ENCODE peak calls at places on chromosomes 16 and 17, in ten cellular contexts. Y is stomach, P is endothelial cell of umbilical vein, Q is spleen, D is prostate gland, F is sigmoid colon, R is GM23338, H is H1, U is Panc1, W is upper lobe of left lung. O is an unnamed sample.

GRCh38 chr17:22671110-22671509 is 978.8 kb downstream of the KCNJ18 start:
- DNase-seq in Y (no peak), P (no peak), Q (peak; percentile 38), D (no peak), F (no peak), R (no peak), H (no peak), U (no peak), W (no peak), O (no peak)

GRCh38 chr16:10877472-10877946 is 507 bp downstream of the CIITA start:
- DNase-seq in Y (no peak), P (no peak), Q (no peak), D (no peak), F (no peak), R (peak; percentile 38), H (no peak), U (no peak), W (no peak), O (no peak)

GRCh38 chr16:11198817-11199216 is 57.2 kb downstream of the SOCS1 start:
- DNase-seq in Y (peak; percentile 56), P (no peak), Q (no peak), D (no peak), F (no peak), R (no peak), H (no peak), U (no peak), W (peak; percentile 42), O (no peak)

GRCh38 chr16:12095275-12096161 is 119.0 kb downstream of the SNX29 start:
- DNase-seq in Y (peak; percentile 70), P (peak; percentile 64), Q (peak; percentile 88), D (peak; percentile 62), F (peak; percentile 83), R (peak; percentile 83), H (peak; percentile 81), U (no peak), W (peak; percentile 51), O (no peak)

GRCh38 chr17:50692448-50693040 is 15.2 kb downstream of the ANKRD40 start:
- DNase-seq in Y (no peak), P (no peak), Q (no peak), D (no peak), F (no peak), R (no peak), H (no peak), U (no peak), W (no peak), O (no peak)

GRCh38 chr16:4290236-4290830 is 17.5 kb upstream of the TFAP4 start:
- DNase-seq in Y (no peak), P (no peak), Q (no peak), D (no peak), F (no peak), R (peak; percentile 60), H (no peak), U (peak; percentile 96), W (peak; percentile 85), O (no peak)

GRCh38 chr17:29664743-29665479 is 42.2 kb upstream of the CORO6 start:
- DNase-seq in Y (no peak), P (peak; percentile 93), Q (no peak), D (no peak), F (no peak), R (no peak), H (no peak), U (peak; percentile 67), W (no peak), O (no peak)

GRCh38 chr17:68455756-68456528 is 1.4 kb downstream of the WIPI1 start:
- DNase-seq in Y (peak; percentile 70), P (no peak), Q (no peak), D (peak; percentile 71), F (no peak), R (no peak), H (no peak), U (no peak), W (peak; percentile 28), O (peak; percentile 68)

GRCh38 chr16:58732545-58733247 is 1.4 kb downstream of the GOT2 start:
- DNase-seq in Y (no peak), P (peak; percentile 31), Q (no peak), D (no peak), F (no peak), R (peak; percentile 11), H (no peak), U (no peak), W (no peak), O (no peak)

GRCh38 chr16:1913327-1914083 is 4.7 kb downstream of the HS3ST6 start:
- DNase-seq in Y (peak; percentile 83), P (no peak), Q (no peak), D (peak; percentile 28), F (no peak), R (no peak), H (no peak), U (no peak), W (peak; percentile 88), O (no peak)

GRCh38 chr17:20944014-20944905 is 98.6 kb downstream of the USP22 start:
- DNase-seq in Y (peak; percentile 86), P (no peak), Q (no peak), D (peak; percentile 80), F (no peak), R (peak; percentile 87), H (peak; percentile 64), U (no peak), W (peak; percentile 68), O (peak; percentile 79)

GRCh38 chr17:7023576-7024401 is 939 bp downstream of the BCL6B start:
- DNase-seq in Y (peak; percentile 93), P (peak; percentile 100), Q (peak; percentile 97), D (peak; percentile 78), F (peak; percentile 94), R (peak; percentile 98), H (peak; percentile 100), U (no peak), W (peak; percentile 96), O (peak; percentile 86)

GRCh38 chr17:1561420-1562177 is 993 bp downstream of the PITPNA start:
- DNase-seq in Y (no peak), P (peak; percentile 24), Q (peak; percentile 88), D (no peak), F (no peak), R (peak; percentile 60), H (peak; percentile 62), U (no peak), W (no peak), O (no peak)

GRCh38 chr17:80081596-80081995 is 19.8 kb upstream of the GAA start:
- DNase-seq in Y (no peak), P (no peak), Q (peak; percentile 67), D (no peak), F (no peak), R (no peak), H (no peak), U (no peak), W (no peak), O (no peak)

GRCh38 chr16:75307506-75307905 is 56.1 kb upstream of the BCAR1 start:
- DNase-seq in Y (no peak), P (no peak), Q (no peak), D (no peak), F (no peak), R (no peak), H (no peak), U (no peak), W (no peak), O (no peak)

GRCh38 chr16:75306102-75306762 is 54.8 kb upstream of the BCAR1 start:
- DNase-seq in Y (peak; percentile 32), P (peak; percentile 48), Q (no peak), D (peak; percentile 10), F (no peak), R (no peak), H (no peak), U (no peak), W (no peak), O (no peak)

GRCh38 chr16:75304521-75305363 is 53.3 kb upstream of the BCAR1 start:
- DNase-seq in Y (peak; percentile 28), P (peak; percentile 53), Q (peak; percentile 84), D (no peak), F (peak; percentile 68), R (no peak), H (no peak), U (no peak), W (no peak), O (no peak)

GRCh38 chr16:75308011-75308410 is 56.6 kb upstream of the BCAR1 start:
- DNase-seq in Y (peak; percentile 57), P (no peak), Q (no peak), D (peak; percentile 65), F (no peak), R (no peak), H (no peak), U (no peak), W (no peak), O (no peak)

DNA sequence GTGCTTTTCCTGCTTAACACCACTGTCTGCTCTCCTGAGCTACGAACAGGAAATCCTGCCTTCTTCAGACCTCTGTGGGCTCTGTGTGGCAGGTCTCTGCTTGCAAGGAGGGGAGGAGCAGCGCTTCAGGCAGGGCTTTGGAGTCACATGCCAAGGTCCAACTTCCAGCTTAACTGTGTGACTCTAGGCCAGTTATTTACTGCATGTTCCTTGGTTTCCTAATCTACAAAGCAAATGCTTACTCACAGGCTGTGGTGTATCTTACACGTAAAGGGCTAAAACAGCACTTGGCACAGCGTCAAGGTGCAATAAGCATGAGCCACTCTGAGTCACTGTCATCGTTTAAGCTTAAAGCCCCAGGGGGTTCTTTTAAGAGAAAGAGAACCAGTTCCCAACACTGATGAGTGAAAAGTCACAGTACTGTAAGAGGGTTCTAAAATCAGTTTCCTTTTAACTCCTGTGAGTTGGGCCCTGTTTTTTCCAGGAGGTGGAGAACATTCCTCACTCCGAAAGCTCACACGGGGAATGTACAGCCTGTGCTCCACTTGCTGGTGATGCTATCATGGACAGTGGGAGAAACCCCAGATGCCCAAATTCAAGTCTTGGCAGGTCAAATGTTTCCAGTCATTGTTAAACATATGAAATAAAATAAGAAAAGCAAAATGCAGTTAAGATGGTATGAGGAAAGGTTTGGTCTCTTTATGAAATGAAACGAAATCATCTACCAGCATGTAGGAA is 54.1 kb upstream of the BCAR1 start:
- DNase-seq in Y (peak; percentile 78), P (peak; percentile 98), Q (no peak), D (peak; percentile 90), F (peak; percentile 90), R (no peak), H (no peak), U (peak; percentile 97), W (peak; percentile 72), O (peak; percentile 72)
- TF ChIP-seq POLR2AphosphoS5 in Y (peak; percentile 90), P (peak; percentile 68), Q (no peak), D (peak; percentile 86), F (peak; percentile 71), R (no peak), H (no peak), U (peak; percentile 80), W (peak; percentile 89), O (peak; percentile 41)

GRCh38 chr17:74455025-74455585 is 11.3 kb upstream of the CD300A start:
- DNase-seq in Y (no peak), P (no peak), Q (no peak), D (no peak), F (no peak), R (peak; percentile 44), H (no peak), U (no peak), W (no peak), O (no peak)
- H3K27ac ChIP-seq in Y (peak overlapping the region; percentile 83), P (no peak overlapping the region), Q (peak overlapping the region; percentile 72), D (peak overlapping the region; percentile 87), F (peak overlapping the region; percentile 72), R (no peak overlapping the region), H (no peak overlapping the region), U (peak overlapping the region; percentile 39), W (peak overlapping the region; percentile 86), O (peak overlapping the region; percentile 90)

GRCh38 chr17:41678411-41678906 is 10.2 kb upstream of the EIF1 start:
- DNase-seq in Y (no peak), P (peak; percentile 51), Q (no peak), D (no peak), F (peak; percentile 41), R (no peak), H (no peak), U (no peak), W (peak; percentile 57), O (no peak)
- TF ChIP-seq POLR2AphosphoS5 in Y (no peak), P (no peak), Q (no peak), D (no peak), F (no peak), R (no peak), H (peak; percentile 94), U (peak; percentile 68), W (no peak), O (no peak)

GRCh38 chr17:55577011-55577586 is 65.8 kb upstream of the SMIM36 start:
- DNase-seq in Y (no peak), P (peak; percentile 61), Q (peak; percentile 81), D (no peak), F (peak; percentile 77), R (no peak), H (no peak), U (no peak), W (peak; percentile 68), O (peak; percentile 33)
- H3K27ac ChIP-seq in Y (peak overlapping the region; percentile 79), P (peak overlapping the region; percentile 66), Q (peak overlapping the region; percentile 11), D (peak overlapping the region; percentile 66), F (peak overlapping the region; percentile 87), R (no peak overlapping the region), H (no peak overlapping the region), U (peak overlapping the region; percentile 67), W (peak overlapping the region; percentile 76), O (peak overlapping the region; percentile 94)